ENCODE peak calls at places on chromosomes 7 and 10, in five cellular contexts. V, N, T, D and J are unnamed samples.

GRCh38 chr7:103445228-103446020 is 583 bp downstream of the SLC26A5 start:
- DNase-seq in D (no peak), V (peak), T (no peak), N (no peak), J (peak)

GRCh38 chr7:4715385-4715770 is 33.3 kb downstream of the FOXK1 start:
- DNase-seq in V (no peak), T (no peak), N (no peak), D (no peak), J (no peak)

GRCh38 chr7:79504607-79505389 is 51.3 kb upstream of the MAGI2 start:
- DNase-seq in D (no peak), T (no peak), V (peak), N (no peak), J (no peak)

GRCh38 chr10:74917481-74918077 is 91.2 kb downstream of the KAT6B start:
- DNase-seq in D (no peak), T (no peak), V (peak), N (no peak), J (no peak)

GRCh38 chr10:78357027-78357672 is 323.5 kb downstream of the RPS24 start:
- DNase-seq in V (no peak), D (no peak), N (no peak), T (no peak), J (no peak)

GRCh38 chr7:93757421-93757820 is 133.1 kb downstream of the TFPI2 start:
- DNase-seq in N (no peak), D (no peak), V (no peak), T (no peak), J (no peak)

GRCh38 chr7:36372156-36372555 is 17.5 kb upstream of the ANLN start:
- DNase-seq in V (peak), N (no peak), D (no peak), T (no peak), J (no peak)

GRCh38 chr10:74371696-74372095 is 220.7 kb downstream of the ADK start:
- DNase-seq in N (no peak), T (no peak), D (no peak), V (peak), J (no peak)

GRCh38 chr7:80740778-80741545 is 102.5 kb downstream of the CD36 start:
- DNase-seq in N (no peak), T (no peak), D (no peak), V (peak), J (no peak)

GRCh38 chr7:130896051-130896881 is 162.3 kb upstream of the KLF14 start:
- DNase-seq in V (peak), N (no peak), D (peak), T (no peak), J (no peak)